ENCODE peak calls at places on chromosomes 5 and 9, in nine cellular contexts. One of them, this sample, is unnamed.

GRCh38 chr9:5492965-5493364 is 17.4 kb upstream of the PDCD1LG2 start:
- DNase-seq in endodermal cell: no peak
- DNase-seq in H1: no peak
- DNase-seq in choroid plexus epithelial cell: no peak
- DNase-seq in CD4-positive, alpha-beta T cell: no peak
- DNase-seq in BE2C: no peak
- DNase-seq in breast epithelium: no peak
- DNase-seq in foreskin fibroblast: no peak
- DNase-seq in CD8-positive, alpha-beta T cell: no peak
- DNase-seq in this sample: no peak

GRCh38 chr5:10595678-10596309 is 31.9 kb downstream of the ANKRD33B start:
- DNase-seq in foreskin fibroblast: peak; percentile 85
- DNase-seq in choroid plexus epithelial cell: peak; percentile 91
- DNase-seq in breast epithelium: peak; percentile 46
- DNase-seq in endodermal cell: no peak
- DNase-seq in BE2C: no peak
- DNase-seq in CD4-positive, alpha-beta T cell: no peak
- DNase-seq in CD8-positive, alpha-beta T cell: no peak
- DNase-seq in H1: no peak
- DNase-seq in this sample: peak; percentile 69

GRCh38 chr5:68290260-68290674 is 74.7 kb downstream of the PIK3R1 start:
- DNase-seq in endodermal cell: no peak
- DNase-seq in H1: no peak
- DNase-seq in BE2C: peak; percentile 60
- DNase-seq in CD8-positive, alpha-beta T cell: no peak
- DNase-seq in foreskin fibroblast: peak; percentile 54
- DNase-seq in breast epithelium: no peak
- DNase-seq in choroid plexus epithelial cell: peak; percentile 73
- DNase-seq in CD4-positive, alpha-beta T cell: no peak
- DNase-seq in this sample: no peak

GRCh38 chr5:150448353-150448752 is 1.2 kb downstream of the RPS14 start:
- DNase-seq in BE2C: no peak
- DNase-seq in CD8-positive, alpha-beta T cell: no peak
- DNase-seq in breast epithelium: no peak
- DNase-seq in choroid plexus epithelial cell: peak; percentile 22
- DNase-seq in H1: no peak
- DNase-seq in endodermal cell: no peak
- DNase-seq in foreskin fibroblast: no peak
- DNase-seq in CD4-positive, alpha-beta T cell: no peak
- DNase-seq in this sample: no peak

GRCh38 chr9:94586814-94587213 is 6.8 kb downstream of the FBP2 start:
- DNase-seq in endodermal cell: no peak
- DNase-seq in breast epithelium: no peak
- DNase-seq in CD8-positive, alpha-beta T cell: no peak
- DNase-seq in CD4-positive, alpha-beta T cell: no peak
- DNase-seq in foreskin fibroblast: peak; percentile 9
- DNase-seq in choroid plexus epithelial cell: peak; percentile 39
- DNase-seq in H1: no peak
- DNase-seq in BE2C: no peak
- DNase-seq in this sample: no peak

GRCh38 chr9:113997610-113998009 is 80.5 kb downstream of the AMBP start:
- DNase-seq in endodermal cell: peak; percentile 37
- DNase-seq in breast epithelium: no peak
- DNase-seq in choroid plexus epithelial cell: no peak
- DNase-seq in BE2C: no peak
- DNase-seq in foreskin fibroblast: no peak
- DNase-seq in CD8-positive, alpha-beta T cell: no peak
- DNase-seq in CD4-positive, alpha-beta T cell: no peak
- DNase-seq in H1: peak; percentile 23
- DNase-seq in this sample: no peak

GRCh38 chr5:168312606-168313297 is 21.3 kb downstream of the WWC1 start:
- DNase-seq in CD8-positive, alpha-beta T cell: no peak
- DNase-seq in BE2C: no peak
- DNase-seq in choroid plexus epithelial cell: no peak
- DNase-seq in foreskin fibroblast: peak; percentile 24
- DNase-seq in CD4-positive, alpha-beta T cell: no peak
- DNase-seq in breast epithelium: no peak
- DNase-seq in H1: no peak
- DNase-seq in endodermal cell: no peak
- DNase-seq in this sample: no peak

GRCh38 chr9:36765468-36766341 is 193.0 kb downstream of the MELK start:
- DNase-seq in CD8-positive, alpha-beta T cell: peak; percentile 83
- DNase-seq in breast epithelium: peak; percentile 36
- DNase-seq in choroid plexus epithelial cell: peak; percentile 14
- DNase-seq in H1: peak; percentile 94
- DNase-seq in foreskin fibroblast: no peak
- DNase-seq in CD4-positive, alpha-beta T cell: peak; percentile 88
- DNase-seq in BE2C: peak; percentile 96
- DNase-seq in endodermal cell: peak; percentile 95
- DNase-seq in this sample: no peak

GRCh38 chr5:29518176-29518575 is 1675.3 kb upstream of the CDH6 start:
- DNase-seq in H1: no peak
- DNase-seq in endodermal cell: no peak
- DNase-seq in CD8-positive, alpha-beta T cell: no peak
- DNase-seq in choroid plexus epithelial cell: no peak
- DNase-seq in BE2C: peak; percentile 25
- DNase-seq in breast epithelium: no peak
- DNase-seq in CD4-positive, alpha-beta T cell: no peak
- DNase-seq in foreskin fibroblast: no peak
- DNase-seq in this sample: no peak

GRCh38 chr5:68576805-68577204 is 361.2 kb downstream of the PIK3R1 start:
- DNase-seq in breast epithelium: no peak
- DNase-seq in CD4-positive, alpha-beta T cell: no peak
- DNase-seq in endodermal cell: no peak
- DNase-seq in BE2C: no peak
- DNase-seq in choroid plexus epithelial cell: no peak
- DNase-seq in H1: no peak
- DNase-seq in CD8-positive, alpha-beta T cell: no peak
- DNase-seq in foreskin fibroblast: no peak
- DNase-seq in this sample: no peak

GRCh38 chr9:9102295-9102694 is 1302.7 kb upstream of the DMAC1 start:
- DNase-seq in H1: no peak
- DNase-seq in CD8-positive, alpha-beta T cell: no peak
- DNase-seq in CD4-positive, alpha-beta T cell: no peak
- DNase-seq in foreskin fibroblast: no peak
- DNase-seq in BE2C: no peak
- DNase-seq in endodermal cell: peak; percentile 72
- DNase-seq in breast epithelium: no peak
- DNase-seq in choroid plexus epithelial cell: no peak
- DNase-seq in this sample: no peak

GRCh38 chr5:148740966-148741742 is 85.3 kb upstream of the ADRB2 start:
- DNase-seq in endodermal cell: no peak
- DNase-seq in CD8-positive, alpha-beta T cell: no peak
- DNase-seq in H1: no peak
- DNase-seq in breast epithelium: no peak
- DNase-seq in BE2C: no peak
- DNase-seq in foreskin fibroblast: peak; percentile 75
- DNase-seq in CD4-positive, alpha-beta T cell: no peak
- DNase-seq in choroid plexus epithelial cell: peak; percentile 83
- DNase-seq in this sample: peak; percentile 43

GRCh38 chr9:124037790-124038189 is 26.2 kb downstream of the LHX2 start:
- DNase-seq in breast epithelium: no peak
- DNase-seq in BE2C: no peak
- DNase-seq in CD4-positive, alpha-beta T cell: no peak
- DNase-seq in H1: no peak
- DNase-seq in CD8-positive, alpha-beta T cell: no peak
- DNase-seq in endodermal cell: peak; percentile 68
- DNase-seq in choroid plexus epithelial cell: peak; percentile 27
- DNase-seq in foreskin fibroblast: no peak
- DNase-seq in this sample: no peak

GRCh38 chr9:88464851-88465250 is 70.1 kb upstream of the NXNL2 start:
- DNase-seq in choroid plexus epithelial cell: peak; percentile 46
- DNase-seq in BE2C: no peak
- DNase-seq in foreskin fibroblast: peak; percentile 26
- DNase-seq in CD8-positive, alpha-beta T cell: no peak
- DNase-seq in H1: no peak
- DNase-seq in endodermal cell: no peak
- DNase-seq in breast epithelium: no peak
- DNase-seq in CD4-positive, alpha-beta T cell: no peak
- DNase-seq in this sample: no peak

GRCh38 chr9:135992486-135993408 is 31.6 kb upstream of the UBAC1 start:
- DNase-seq in choroid plexus epithelial cell: peak; percentile 86
- DNase-seq in foreskin fibroblast: peak; percentile 75
- DNase-seq in breast epithelium: peak; percentile 34
- DNase-seq in CD4-positive, alpha-beta T cell: no peak
- DNase-seq in CD8-positive, alpha-beta T cell: peak; percentile 31
- DNase-seq in BE2C: peak; percentile 92
- DNase-seq in H1: peak; percentile 81
- DNase-seq in endodermal cell: peak; percentile 89
- DNase-seq in this sample: peak; percentile 52

GRCh38 chr9:123680382-123680781 is 249.5 kb downstream of the DENND1A start:
- DNase-seq in H1: no peak
- DNase-seq in CD8-positive, alpha-beta T cell: no peak
- DNase-seq in choroid plexus epithelial cell: no peak
- DNase-seq in CD4-positive, alpha-beta T cell: no peak
- DNase-seq in breast epithelium: no peak
- DNase-seq in BE2C: no peak
- DNase-seq in foreskin fibroblast: no peak
- DNase-seq in endodermal cell: no peak
- DNase-seq in this sample: no peak

DNA sequence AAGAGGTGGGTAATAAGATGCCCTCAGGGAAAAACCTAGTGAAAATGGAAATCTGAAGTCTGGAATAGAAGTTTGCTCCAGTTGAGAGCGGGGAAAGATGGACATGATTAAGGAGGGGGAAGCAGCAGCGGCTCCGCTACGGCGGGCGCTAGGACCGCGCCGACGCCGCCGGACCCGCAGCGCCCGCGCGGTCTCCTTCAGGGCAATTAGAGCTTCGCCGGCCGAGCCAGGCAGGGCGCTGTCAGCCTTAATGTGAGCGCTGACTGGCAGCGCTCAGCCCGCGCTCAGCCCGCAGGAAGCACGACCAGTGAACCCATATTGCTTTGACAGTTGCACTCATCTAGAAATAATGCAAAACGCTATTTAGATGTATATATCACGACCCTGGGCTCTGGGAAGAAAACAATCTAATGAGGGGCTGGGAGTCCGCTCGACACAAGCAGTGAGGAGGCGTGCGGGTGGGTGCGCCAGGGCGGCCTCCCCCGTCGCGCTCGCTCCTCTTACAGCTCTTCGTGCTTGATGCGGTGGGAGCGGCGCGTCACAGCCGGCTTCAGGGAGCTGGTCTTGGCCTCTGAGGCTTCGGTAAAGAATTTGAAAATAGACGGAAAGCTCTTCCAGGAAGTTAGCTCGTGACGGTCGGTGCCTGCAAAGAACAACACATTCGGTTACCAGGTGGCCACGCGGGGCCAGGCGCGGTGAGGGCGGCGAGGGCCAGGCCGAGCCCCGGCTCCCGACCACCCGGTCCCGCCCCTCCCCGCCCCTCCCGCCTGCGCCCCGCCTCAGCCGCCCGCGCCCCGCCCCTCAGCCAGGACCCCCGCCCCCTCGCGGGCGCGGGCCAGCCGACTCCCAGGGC is 37.7 kb downstream of the NR2F1 start:
- DNase-seq in CD4-positive, alpha-beta T cell: no peak
- DNase-seq in H1: peak; percentile 72
- DNase-seq in breast epithelium: no peak
- DNase-seq in choroid plexus epithelial cell: peak; percentile 79
- DNase-seq in CD8-positive, alpha-beta T cell: peak; percentile 26
- DNase-seq in endodermal cell: peak; percentile 91
- DNase-seq in foreskin fibroblast: peak; percentile 61
- DNase-seq in BE2C: peak; percentile 89
- DNase-seq in this sample: no peak
- TF ChIP-seq CTCF in CD4-positive, alpha-beta T cell: no peak
- TF ChIP-seq CTCF in H1: no peak
- TF ChIP-seq CTCF in breast epithelium: no peak
- TF ChIP-seq CTCF in choroid plexus epithelial cell: peak; percentile 30
- TF ChIP-seq CTCF in CD8-positive, alpha-beta T cell: no peak
- TF ChIP-seq CTCF in endodermal cell: peak; percentile 42
- TF ChIP-seq CTCF in foreskin fibroblast: no peak
- TF ChIP-seq CTCF in BE2C: peak; percentile 22
- TF ChIP-seq CTCF in this sample: peak; percentile 10

GRCh38 chr5:102222772-102223171 is 73.3 kb downstream of the SLCO4C1 start:
- DNase-seq in CD4-positive, alpha-beta T cell: no peak
- DNase-seq in BE2C: no peak
- DNase-seq in H1: no peak
- DNase-seq in foreskin fibroblast: no peak
- DNase-seq in endodermal cell: no peak
- DNase-seq in CD8-positive, alpha-beta T cell: no peak
- DNase-seq in breast epithelium: no peak
- DNase-seq in choroid plexus epithelial cell: no peak
- DNase-seq in this sample: no peak

GRCh38 chr5:102221949-102222348 is 74.1 kb downstream of the SLCO4C1 start:
- DNase-seq in BE2C: no peak
- DNase-seq in endodermal cell: no peak
- DNase-seq in breast epithelium: no peak
- DNase-seq in CD4-positive, alpha-beta T cell: no peak
- DNase-seq in choroid plexus epithelial cell: no peak
- DNase-seq in H1: no peak
- DNase-seq in CD8-positive, alpha-beta T cell: no peak
- DNase-seq in foreskin fibroblast: no peak
- DNase-seq in this sample: no peak

GRCh38 chr5:102226321-102226720 is 69.8 kb downstream of the SLCO4C1 start:
- DNase-seq in H1: no peak
- DNase-seq in CD4-positive, alpha-beta T cell: no peak
- DNase-seq in endodermal cell: no peak
- DNase-seq in BE2C: no peak
- DNase-seq in choroid plexus epithelial cell: no peak
- DNase-seq in breast epithelium: no peak
- DNase-seq in foreskin fibroblast: no peak
- DNase-seq in CD8-positive, alpha-beta T cell: no peak
- DNase-seq in this sample: no peak

GRCh38 chr5:102218159-102218558 is 77.9 kb downstream of the SLCO4C1 start:
- DNase-seq in CD8-positive, alpha-beta T cell: no peak
- DNase-seq in breast epithelium: no peak
- DNase-seq in endodermal cell: no peak
- DNase-seq in H1: no peak
- DNase-seq in CD4-positive, alpha-beta T cell: no peak
- DNase-seq in choroid plexus epithelial cell: no peak
- DNase-seq in foreskin fibroblast: no peak
- DNase-seq in BE2C: no peak
- DNase-seq in this sample: no peak

GRCh38 chr5:102223542-102224444 is 72.3 kb downstream of the SLCO4C1 start:
- DNase-seq in choroid plexus epithelial cell: peak; percentile 56
- DNase-seq in BE2C: no peak
- DNase-seq in endodermal cell: no peak
- DNase-seq in H1: no peak
- DNase-seq in CD4-positive, alpha-beta T cell: no peak
- DNase-seq in foreskin fibroblast: peak; percentile 0
- DNase-seq in CD8-positive, alpha-beta T cell: no peak
- DNase-seq in breast epithelium: no peak
- DNase-seq in this sample: no peak
- TF ChIP-seq CTCF in choroid plexus epithelial cell: peak; percentile 58
- TF ChIP-seq CTCF in BE2C: peak; percentile 56
- TF ChIP-seq CTCF in endodermal cell: peak; percentile 94
- TF ChIP-seq CTCF in H1: peak; percentile 34
- TF ChIP-seq CTCF in CD4-positive, alpha-beta T cell: peak; percentile 76
- TF ChIP-seq CTCF in foreskin fibroblast: peak; percentile 43
- TF ChIP-seq CTCF in CD8-positive, alpha-beta T cell: peak; percentile 86
- TF ChIP-seq CTCF in breast epithelium: peak; percentile 28
- TF ChIP-seq CTCF in this sample: peak; percentile 9

GRCh38 chr5:173329370-173330150 is 1.3 kb upstream of the STC2 start:
- DNase-seq in breast epithelium: no peak
- DNase-seq in CD8-positive, alpha-beta T cell: no peak
- DNase-seq in foreskin fibroblast: no peak
- DNase-seq in choroid plexus epithelial cell: no peak
- DNase-seq in endodermal cell: peak; percentile 90
- DNase-seq in CD4-positive, alpha-beta T cell: no peak
- DNase-seq in BE2C: peak; percentile 64
- DNase-seq in H1: peak; percentile 80
- DNase-seq in this sample: no peak
- TF ChIP-seq CTCF in breast epithelium: no peak
- TF ChIP-seq CTCF in CD8-positive, alpha-beta T cell: no peak
- TF ChIP-seq CTCF in foreskin fibroblast: no peak
- TF ChIP-seq CTCF in choroid plexus epithelial cell: no peak
- TF ChIP-seq CTCF in endodermal cell: peak; percentile 22
- TF ChIP-seq CTCF in CD4-positive, alpha-beta T cell: no peak
- TF ChIP-seq CTCF in BE2C: peak; percentile 30
- TF ChIP-seq CTCF in H1: peak; percentile 5
- TF ChIP-seq CTCF in this sample: peak; percentile 12

GRCh38 chr5:141708016-141708415 is 26.0 kb upstream of the ARAP3 start:
- DNase-seq in breast epithelium: no peak
- DNase-seq in endodermal cell: no peak
- DNase-seq in CD8-positive, alpha-beta T cell: no peak
- DNase-seq in H1: no peak
- DNase-seq in foreskin fibroblast: no peak
- DNase-seq in BE2C: no peak
- DNase-seq in CD4-positive, alpha-beta T cell: no peak
- DNase-seq in choroid plexus epithelial cell: no peak
- DNase-seq in this sample: no peak
- TF ChIP-seq CTCF in breast epithelium: no peak
- TF ChIP-seq CTCF in endodermal cell: no peak
- TF ChIP-seq CTCF in CD8-positive, alpha-beta T cell: no peak
- TF ChIP-seq CTCF in H1: no peak
- TF ChIP-seq CTCF in foreskin fibroblast: no peak
- TF ChIP-seq CTCF in BE2C: no peak
- TF ChIP-seq CTCF in CD4-positive, alpha-beta T cell: no peak
- TF ChIP-seq CTCF in choroid plexus epithelial cell: no peak
- TF ChIP-seq CTCF in this sample: no peak